ENCODE peak calls at places on chromosomes 12 and 14, in eight cellular contexts. Y, E, S, B, A, Q, W and L are unnamed samples.

GRCh38 chr12:27940756-27941402 is 31.7 kb downstream of the PTHLH start:
- DNase-seq in Q (peak), E (peak), W (peak), A (peak), Y (peak), B (peak), S (peak), L (peak)

GRCh38 chr14:73376585-73376984 is 81.8 kb downstream of the NUMB start:
- DNase-seq in W (no peak), Y (no peak), B (no peak), E (no peak), S (no peak), Q (no peak), A (no peak), L (no peak)

GRCh38 chr12:56084958-56085543 is 5.1 kb downstream of the ERBB3 start:
- DNase-seq in Y (no peak), A (peak), Q (no peak), S (peak), E (peak), W (peak), B (peak), L (peak)

GRCh38 chr12:55068416-55069010 is 48.7 kb downstream of the NEUROD4 start:
- DNase-seq in A (peak), S (peak), Q (no peak), Y (peak), W (no peak), E (no peak), B (no peak), L (peak)

GRCh38 chr12:11745112-11745511 is 95.6 kb downstream of the ETV6 start:
- DNase-seq in Q (no peak), E (no peak), S (no peak), A (no peak), Y (no peak), W (no peak), B (no peak), L (no peak)

GRCh38 chr12:97368462-97369150 is 94.0 kb upstream of the RMST start:
- DNase-seq in E (no peak), B (no peak), A (no peak), S (no peak), Y (no peak), W (no peak), Q (no peak), L (no peak)

GRCh38 chr12:89346741-89347324 is 5.5 kb downstream of the DUSP6 start:
- DNase-seq in E (peak), Y (no peak), A (no peak), Q (no peak), S (no peak), B (no peak), W (no peak), L (peak)

GRCh38 chr12:51488281-51488680 is 63.6 kb downstream of the SLC4A8 start:
- DNase-seq in W (no peak), E (no peak), S (no peak), A (no peak), Q (no peak), Y (no peak), B (no peak), L (no peak)

GRCh38 chr12:50283924-50284236 is 560 bp upstream of the LIMA1 start:
- DNase-seq in E (no peak), S (peak), A (no peak), Y (no peak), B (no peak), W (no peak), Q (no peak), L (no peak)

GRCh38 chr12:105120551-105120950 is 13.0 kb downstream of the WASHC4 start:
- DNase-seq in B (no peak), A (peak), Q (no peak), S (no peak), E (no peak), Y (no peak), W (no peak), L (peak)

GRCh38 chr12:78959556-78959955 is 95.0 kb downstream of the SYT1 start:
- DNase-seq in W (no peak), A (no peak), Q (no peak), Y (no peak), S (no peak), B (no peak), E (no peak), L (no peak)

GRCh38 chr12:111685322-111685810 is 390 bp downstream of the BRAP start:
- DNase-seq in A (no peak), W (no peak), E (peak), S (no peak), Y (no peak), Q (no peak), B (peak), L (peak)

GRCh38 chr12:13148532-13148847 is 45.0 kb upstream of the GSG1 start:
- DNase-seq in S (no peak), Q (no peak), W (no peak), A (no peak), B (no peak), Y (no peak), E (no peak), L (no peak)

GRCh38 chr12:56724660-56724988 is 475 bp downstream of the NACA start:
- DNase-seq in W (no peak), A (no peak), B (no peak), Y (peak), S (peak), Q (no peak), E (peak), L (no peak)

GRCh38 chr14:31326111-31326510 is 94.2 kb downstream of the HEATR5A start:
- DNase-seq in S (no peak), A (no peak), Q (no peak), Y (no peak), E (no peak), W (no peak), B (no peak), L (peak)

GRCh38 chr12:132444283-132444682 is 45.7 kb upstream of the FBRSL1 start:
- DNase-seq in A (no peak), Y (no peak), W (no peak), S (no peak), B (no peak), E (no peak), Q (no peak), L (no peak)

GRCh38 chr14:104143071-104143470 is 4.7 kb downstream of the KIF26A start:
- DNase-seq in A (no peak), B (no peak), Y (no peak), W (no peak), E (no peak), S (no peak), Q (no peak), L (no peak)

GRCh38 chr14:20400589-20400964 is 12.7 kb downstream of the TEP1 start:
- DNase-seq in W (no peak), Q (no peak), A (no peak), B (no peak), E (no peak), Y (no peak), S (no peak), L (no peak)

GRCh38 chr14:64612021-64612380 is 62.2 kb downstream of the PPP1R36 start:
- DNase-seq in Q (no peak), E (no peak), B (no peak), A (no peak), Y (no peak), W (no peak), S (no peak), L (no peak)

GRCh38 chr12:67592228-67593011 is 56.1 kb upstream of the DYRK2 start:
- DNase-seq in E (no peak), S (no peak), A (no peak), W (no peak), Y (no peak), Q (no peak), B (no peak), L (no peak)

GRCh38 chr14:50229646-50230045 is 1.7 kb downstream of the SOS2 start:
- DNase-seq in Y (no peak), W (no peak), S (no peak), A (no peak), B (no peak), E (no peak), Q (no peak), L (no peak)

GRCh38 chr12:13918883-13919282 is 62.5 kb downstream of the GRIN2B start:
- DNase-seq in B (no peak), S (no peak), Q (no peak), Y (no peak), W (no peak), E (no peak), A (no peak), L (no peak)

GRCh38 chr14:96206461-96206860 is 1.8 kb downstream of the BDKRB2 start:
- DNase-seq in Y (no peak), A (no peak), B (peak), S (peak), W (no peak), E (no peak), Q (no peak), L (no peak)

GRCh38 chr14:71532349-71532748 is 399.9 kb upstream of the RGS6 start:
- DNase-seq in E (no peak), W (no peak), B (no peak), Q (no peak), Y (no peak), S (no peak), A (no peak), L (no peak)

GRCh38 chr14:88993946-88994345 is 169.5 kb downstream of the TTC8 start:
- DNase-seq in W (no peak), Y (no peak), S (no peak), A (no peak), Q (no peak), B (no peak), E (no peak), L (no peak)

GRCh38 chr14:53929871-53930685 is 26.5 kb downstream of the BMP4 start:
- DNase-seq in A (peak), S (peak), W (no peak), Q (no peak), Y (no peak), E (peak), B (peak), L (no peak)

GRCh38 chr12:93777249-93777648 is 100.1 kb downstream of the CRADD start:
- DNase-seq in E (no peak), A (no peak), W (no peak), B (no peak), S (no peak), Y (peak), Q (peak), L (no peak)

GRCh38 chr12:116955382-116956021 is 44.8 kb downstream of the FBXW8 start:
- DNase-seq in Y (no peak), W (peak), A (no peak), B (peak), S (peak), E (peak), Q (peak), L (peak)

GRCh38 chr12:570949-571794 is 92.1 kb downstream of the NINJ2 start:
- DNase-seq in Y (peak), S (peak), A (peak), W (peak), Q (peak), B (peak), E (peak), L (no peak)

GRCh38 chr12:118714051-118714460 is 267.3 kb upstream of the SRRM4 start:
- DNase-seq in E (no peak), A (peak), Q (no peak), B (peak), S (peak), Y (peak), W (no peak), L (peak)

GRCh38 chr14:81127785-81128184 is 93.0 kb downstream of the GTF2A1 start:
- DNase-seq in E (no peak), Q (no peak), A (no peak), Y (no peak), B (no peak), W (no peak), S (no peak), L (no peak)

GRCh38 chr14:101965796-101966718 is 1.7 kb downstream of the DYNC1H1 start:
- DNase-seq in S (no peak), A (no peak), Y (no peak), W (no peak), B (no peak), E (no peak), Q (no peak), L (no peak)

GRCh38 chr12:130131817-130132216 is 30.4 kb upstream of the FZD10 start:
- DNase-seq in E (no peak), Y (no peak), Q (no peak), A (no peak), W (no peak), S (no peak), B (no peak), L (no peak)

GRCh38 chr14:62162998-62163589 is 400.9 kb downstream of the SNAPC1 start:
- DNase-seq in S (no peak), Y (peak), Q (no peak), W (no peak), E (no peak), B (no peak), A (peak), L (peak)

DNA sequence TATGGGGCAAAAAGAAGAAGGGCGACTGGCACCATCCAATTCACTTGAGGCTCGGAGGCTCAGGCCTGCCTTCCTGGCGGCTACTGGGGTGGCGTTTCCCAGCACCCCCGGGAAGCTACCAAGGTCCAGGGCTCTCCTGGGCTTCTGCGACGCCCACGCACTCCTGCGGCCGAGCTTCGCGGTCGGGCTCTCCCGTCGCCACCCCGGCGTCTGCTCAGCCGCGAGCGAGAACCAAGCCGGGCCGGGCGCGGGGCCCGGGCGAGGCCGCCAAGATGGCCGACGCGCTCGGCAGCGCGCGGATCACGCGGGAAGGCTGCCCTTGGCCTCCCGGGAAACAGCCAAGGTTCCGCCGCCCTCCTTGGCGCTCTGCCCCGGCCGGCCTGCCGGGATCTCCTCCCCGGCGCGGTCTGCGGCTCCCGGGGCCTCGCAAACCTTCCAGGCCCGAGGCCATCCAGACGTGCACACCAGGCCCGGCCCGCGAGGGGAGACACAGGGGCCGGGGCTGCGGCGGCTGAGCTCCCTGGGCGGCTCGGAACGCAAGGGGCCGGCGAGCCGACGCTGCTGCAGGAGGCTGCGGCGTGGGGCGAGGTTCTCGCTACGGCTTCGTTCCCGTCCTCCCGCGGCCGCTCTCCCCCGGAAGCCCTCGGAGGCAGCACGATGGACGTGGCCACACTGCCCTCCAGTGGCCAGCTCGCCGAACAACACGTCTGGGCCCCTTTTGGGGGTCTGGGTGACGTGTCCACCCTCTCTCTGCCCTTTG is 23.5 kb upstream of the ZFP36L1 start:
- DNase-seq in Q (peak), B (peak), Y (peak), S (peak), A (peak), W (peak), E (peak), L (peak)
- TF ChIP-seq POLR2A in Q (no peak), B (peak), Y (no peak), S (peak), A (peak), W (no peak), E (peak), L (peak)

DNA sequence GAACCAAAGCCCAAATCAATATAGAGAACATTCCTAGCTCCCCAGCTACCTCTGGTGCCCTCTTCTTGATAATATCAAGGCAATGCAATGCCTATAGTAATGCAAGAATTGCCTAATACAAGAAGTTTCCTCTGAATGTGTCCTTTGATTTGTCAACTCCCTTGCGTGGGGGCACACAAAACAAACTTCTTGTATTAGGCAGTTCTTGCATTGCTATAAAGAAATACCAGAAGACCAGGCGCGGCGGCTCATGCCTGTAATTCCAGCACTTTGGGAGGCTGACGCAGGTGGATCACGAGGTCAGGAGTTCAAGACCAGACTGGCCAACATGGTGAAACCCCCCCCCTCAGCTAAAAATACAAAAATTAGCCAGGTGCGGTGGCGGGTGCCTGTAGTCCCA is 10.4 kb upstream of the ITPK1 start:
- DNase-seq in Q (no peak), E (no peak), S (no peak), Y (no peak), W (no peak), B (no peak), A (no peak), L (no peak)
- TF ChIP-seq POLR2A in Q (no peak), E (no peak), S (no peak), Y (no peak), W (no peak), B (no peak), A (no peak), L (no peak)

GRCh38 chr12:128801879-128802391 is 21.8 kb downstream of the SLC15A4 start:
- DNase-seq in A (no peak), Y (no peak), B (no peak), W (no peak), E (no peak), S (no peak), Q (no peak), L (no peak)
- TF ChIP-seq POLR2A in A (no peak), Y (no peak), B (no peak), W (no peak), E (no peak), S (no peak), Q (no peak), L (no peak)

GRCh38 chr14:24114536-24115450 is at the start of the genes DCAF11 and NRL:
- DNase-seq in Y (peak), B (peak), A (peak), S (peak), Q (peak), E (peak), W (peak), L (peak)
- TF ChIP-seq POLR2A in Y (no peak), B (peak), A (no peak), S (peak), Q (no peak), E (peak), W (no peak), L (peak)

GRCh38 chr12:31590730-31591307 is at the start of gene DENND5B:
- DNase-seq in W (peak), B (peak), Y (peak), E (peak), A (peak), Q (peak), S (peak), L (peak)
- TF ChIP-seq POLR2A in W (no peak), B (no peak), Y (no peak), E (no peak), A (no peak), Q (no peak), S (no peak), L (no peak)